ENCODE peak calls at places on chromosomes 4 and X, in eight cellular contexts. P, Q, C, D, S, W, Z and X are unnamed samples.

GRCh38 chr4:52813546-52813945 is 48.6 kb upstream of the RASL11B start:
- DNase-seq in P (no peak), Q (no peak), C (no peak), D (no peak), S (no peak), W (no peak), Z (no peak), X (no peak)

GRCh38 chr4:168739851-168740250 is 243.0 kb downstream of the PALLD start:
- DNase-seq in P (no peak), Q (no peak), C (no peak), D (no peak), S (no peak), W (no peak), Z (no peak), X (no peak)

GRCh38 chrX:386239-386767 is 404 bp downstream of the PPP2R3B start:
- DNase-seq in P (peak; percentile 10), Q (no peak), C (no peak), D (peak; percentile 60), S (peak; percentile 67), W (no peak), Z (peak; percentile 23), X (no peak)

GRCh38 chr4:169295822-169296221 is 25.1 kb upstream of the SH3RF1 start:
- DNase-seq in P (no peak), Q (no peak), C (no peak), D (no peak), S (no peak), W (no peak), Z (no peak), X (no peak)

GRCh38 chrX:37896491-37896890 is 49.1 kb upstream of the DYNLT3 start:
- DNase-seq in P (no peak), Q (no peak), C (no peak), D (no peak), S (no peak), W (no peak), Z (no peak), X (no peak)

GRCh38 chr4:41346306-41347061 is 89.8 kb downstream of the UCHL1 start:
- DNase-seq in P (peak; percentile 93), Q (no peak), C (no peak), D (no peak), S (no peak), W (no peak), Z (no peak), X (no peak)

GRCh38 chr4:127575888-127576287 is 56.9 kb upstream of the INTU start:
- DNase-seq in P (peak; percentile 7), Q (no peak), C (no peak), D (no peak), S (no peak), W (no peak), Z (no peak), X (no peak)

GRCh38 chrX:33324099-33324498 is 112.8 kb upstream of the DMD start:
- DNase-seq in P (no peak), Q (no peak), C (no peak), D (no peak), S (no peak), W (no peak), Z (no peak), X (no peak)

GRCh38 chr4:120870279-120870673 is 52.2 kb downstream of the PRDM5 start:
- DNase-seq in P (no peak), Q (no peak), C (no peak), D (peak; percentile 24), S (peak; percentile 87), W (no peak), Z (no peak), X (no peak)

GRCh38 chr4:38034986-38035882 is 75.0 kb downstream of the PTTG2 start:
- DNase-seq in P (peak; percentile 67), Q (peak; percentile 56), C (no peak), D (peak; percentile 30), S (no peak), W (no peak), Z (no peak), X (peak; percentile 41)

GRCh38 chrX:1325515-1326116 is 11.0 kb upstream of the IL3RA start:
- DNase-seq in P (no peak), Q (no peak), C (no peak), D (no peak), S (no peak), W (no peak), Z (no peak), X (no peak)

GRCh38 chr4:3780347-3781171 is 14.4 kb downstream of the ADRA2C start:
- DNase-seq in P (no peak), Q (no peak), C (no peak), D (no peak), S (peak; percentile 84), W (peak; percentile 71), Z (no peak), X (no peak)

GRCh38 chrX:72029473-72030411 is 102.0 kb downstream of the RTL5 start:
- DNase-seq in P (peak; percentile 88), Q (no peak), C (no peak), D (no peak), S (peak; percentile 49), W (no peak), Z (no peak), X (no peak)

GRCh38 chr4:125313497-125313896 is 1.3 kb upstream of the FAT4 start:
- DNase-seq in P (peak; percentile 82), Q (peak; percentile 25), C (no peak), D (peak; percentile 7), S (peak; percentile 76), W (no peak), Z (no peak), X (no peak)

GRCh38 chr4:108834787-108835384 is 72.0 kb upstream of the ETNPPL start:
- DNase-seq in P (peak; percentile 41), Q (no peak), C (no peak), D (no peak), S (no peak), W (no peak), Z (no peak), X (no peak)

GRCh38 chr4:97498875-97499274 is 644.4 kb downstream of the STPG2 start:
- DNase-seq in P (no peak), Q (no peak), C (no peak), D (no peak), S (no peak), W (no peak), Z (no peak), X (no peak)

GRCh38 chr4:100641326-100641725 is 123.5 kb upstream of the EMCN start:
- DNase-seq in P (no peak), Q (no peak), C (no peak), D (no peak), S (no peak), W (no peak), Z (no peak), X (no peak)

GRCh38 chr4:85393201-85393600 is 81.7 kb upstream of the ARHGAP24 start:
- DNase-seq in P (no peak), Q (peak; percentile 33), C (no peak), D (no peak), S (no peak), W (no peak), Z (no peak), X (no peak)

GRCh38 chr4:14496969-14497368 is 505.3 kb upstream of the CPEB2 start:
- DNase-seq in P (no peak), Q (no peak), C (no peak), D (no peak), S (no peak), W (no peak), Z (no peak), X (no peak)

GRCh38 chrX:71542825-71543224 is 9.9 kb downstream of the OGT start:
- DNase-seq in P (no peak), Q (no peak), C (no peak), D (no peak), S (no peak), W (no peak), Z (no peak), X (no peak)

GRCh38 chrX:12206413-12206812 is 68.1 kb downstream of the FRMPD4 start:
- DNase-seq in P (no peak), Q (no peak), C (no peak), D (no peak), S (no peak), W (no peak), Z (no peak), X (no peak)

GRCh38 chr4:124427095-124427767 is 285.3 kb downstream of the ANKRD50 start:
- DNase-seq in P (no peak), Q (no peak), C (no peak), D (no peak), S (no peak), W (no peak), Z (no peak), X (no peak)

GRCh38 chr4:25425361-25425760 is 48.3 kb downstream of the ANAPC4 start:
- DNase-seq in P (no peak), Q (no peak), C (no peak), D (no peak), S (no peak), W (no peak), Z (no peak), X (no peak)

GRCh38 chr4:108651068-108651794 is 832 bp downstream of the OSTC start:
- DNase-seq in P (peak; percentile 38), Q (no peak), C (no peak), D (no peak), S (no peak), W (no peak), Z (no peak), X (no peak)

GRCh38 chr4:183906736-183907651 is 1.9 kb downstream of the STOX2 start:
- DNase-seq in P (no peak), Q (no peak), C (no peak), D (no peak), S (peak; percentile 80), W (peak; percentile 66), Z (no peak), X (no peak)

GRCh38 chr4:124631760-124632159 is 80.8 kb downstream of the ANKRD50 start:
- DNase-seq in P (peak; percentile 97), Q (no peak), C (no peak), D (no peak), S (no peak), W (no peak), Z (no peak), X (no peak)

GRCh38 chr4:2322801-2323200 is 60.9 kb upstream of the MXD4 start:
- DNase-seq in P (peak; percentile 55), Q (no peak), C (no peak), D (no peak), S (no peak), W (no peak), Z (no peak), X (no peak)

GRCh38 chr4:163638909-163639308 is 144.4 kb downstream of the TMA16 start:
- DNase-seq in P (no peak), Q (no peak), C (no peak), D (no peak), S (no peak), W (no peak), Z (no peak), X (no peak)

GRCh38 chr4:71133491-71133890 is 140.0 kb downstream of the DCK start:
- DNase-seq in P (peak; percentile 31), Q (no peak), C (no peak), D (no peak), S (no peak), W (no peak), Z (no peak), X (no peak)

GRCh38 chr4:165184220-165184619 is 23.1 kb upstream of the KLHL2 start:
- DNase-seq in P (no peak), Q (no peak), C (no peak), D (no peak), S (no peak), W (no peak), Z (no peak), X (no peak)

GRCh38 chrX:140765043-140765784 is 55.7 kb downstream of the LINC00632 start:
- DNase-seq in P (peak; percentile 36), Q (no peak), C (no peak), D (peak; percentile 2), S (peak; percentile 61), W (no peak), Z (no peak), X (no peak)

GRCh38 chrX:106791495-106791894 is 11.0 kb upstream of the TBC1D8B start:
- DNase-seq in P (no peak), Q (no peak), C (no peak), D (no peak), S (no peak), W (no peak), Z (no peak), X (no peak)

GRCh38 chrX:150581093-150581775 is 12.8 kb downstream of the MTM1 start:
- DNase-seq in P (peak; percentile 78), Q (no peak), C (no peak), D (no peak), S (no peak), W (no peak), Z (no peak), X (no peak)

GRCh38 chr4:2046031-2046961 is 12.8 kb upstream of the NAT8L start:
- DNase-seq in P (no peak), Q (no peak), C (no peak), D (no peak), S (peak; percentile 47), W (no peak), Z (no peak), X (no peak)